ENCODE peak calls at places on chromosomes 4 and X, in nine cellular contexts. R is neural crest cell, H is foreskin keratinocyte, A is ascending aorta, P is psoas muscle, Y is B cell, Q is lung, K is Peyer's patch, L is colonic mucosa. D is an unnamed sample.

GRCh38 chrX:145178268-145178667 is 69.0 kb upstream of the SPANXN1 start:
- DNase-seq in Y (no peak), K (no peak), Q (no peak), P (no peak), L (no peak), H (no peak), R (no peak), A (no peak), D (no peak)

GRCh38 chr4:185933078-185933581 is 121.1 kb upstream of the SORBS2 start:
- DNase-seq in H (no peak), R (no peak), Y (no peak), L (no peak), P (no peak), K (no peak), Q (no peak), A (peak; percentile 71), D (peak; percentile 6)

GRCh38 chr4:7772708-7773385 is 166.8 kb downstream of the AFAP1 start:
- DNase-seq in H (no peak), P (peak; percentile 69), Y (no peak), Q (no peak), R (no peak), A (no peak), K (peak; percentile 83), L (peak; percentile 83), D (no peak)

GRCh38 chr4:7003176-7003878 is 39.8 kb upstream of the TADA2B start:
- DNase-seq in P (peak; percentile 65), Y (no peak), L (no peak), H (no peak), A (peak; percentile 19), R (no peak), K (no peak), Q (no peak), D (no peak)

GRCh38 chr4:30094866-30095265 is 625.3 kb upstream of the PCDH7 start:
- DNase-seq in Y (no peak), A (no peak), R (no peak), L (no peak), K (no peak), H (peak; percentile 60), Q (no peak), P (no peak), D (no peak)

GRCh38 chr4:69523385-69524132 is 27.9 kb upstream of the UGT2B4 start:
- DNase-seq in R (no peak), K (no peak), P (no peak), A (no peak), H (no peak), Y (no peak), L (no peak), Q (no peak), D (no peak)

GRCh38 chrX:64205441-64205734 is at the start of gene AMER1:
- DNase-seq in H (no peak), A (no peak), Y (peak; percentile 39), R (no peak), Q (no peak), K (no peak), P (no peak), L (no peak), D (no peak)

GRCh38 chr4:8532245-8532781 is 47.9 kb upstream of the GPR78 start:
- DNase-seq in A (no peak), K (no peak), Y (no peak), P (peak; percentile 14), R (no peak), Q (no peak), H (no peak), L (no peak), D (no peak)

GRCh38 chr4:83947111-83947510 is 411.2 kb downstream of the GPAT3 start:
- DNase-seq in K (no peak), R (no peak), A (no peak), Y (no peak), L (no peak), Q (no peak), P (no peak), H (no peak), D (no peak)

GRCh38 chrX:2732076-2732475 is 19.8 kb upstream of the XG start:
- DNase-seq in P (no peak), K (no peak), R (no peak), L (no peak), A (no peak), H (no peak), Q (no peak), Y (no peak), D (no peak)

GRCh38 chrX:25523574-25523973 is 507.8 kb upstream of the ARX start:
- DNase-seq in Q (no peak), K (no peak), H (no peak), L (no peak), A (no peak), Y (no peak), P (no peak), R (peak; percentile 15), D (peak; percentile 40)

GRCh38 chr4:8818063-8818881 is 53.4 kb downstream of the HMX1 start:
- DNase-seq in Q (no peak), A (peak; percentile 34), Y (no peak), L (peak; percentile 15), R (no peak), H (no peak), K (no peak), P (peak; percentile 34), D (peak; percentile 2)

GRCh38 chrX:153925739-153926593 is at the start of gene ARHGAP4:
- DNase-seq in Q (no peak), R (no peak), P (no peak), L (no peak), Y (peak; percentile 43), A (no peak), H (no peak), K (peak; percentile 53), D (no peak)

GRCh38 chrX:153922932-153923857 is 2.9 kb downstream of the ARHGAP4 start:
- DNase-seq in P (peak; percentile 91), H (no peak), A (peak; percentile 87), L (peak; percentile 64), Y (no peak), K (no peak), R (no peak), Q (peak; percentile 75), D (no peak)

GRCh38 chrX:153925387-153925738 is 701 bp downstream of the ARHGAP4 start:
- DNase-seq in Y (peak; percentile 54), P (no peak), A (no peak), Q (no peak), R (no peak), H (no peak), K (no peak), L (no peak), D (no peak)

GRCh38 chrX:153922286-153922573 is 3.8 kb downstream of the ARHGAP4 start:
- DNase-seq in H (no peak), Q (no peak), A (no peak), L (no peak), K (no peak), R (no peak), Y (no peak), P (no peak), D (no peak)

GRCh38 chrX:153924149-153924861 is 1.8 kb downstream of the ARHGAP4 start:
- DNase-seq in P (no peak), K (no peak), H (no peak), Q (no peak), L (no peak), A (no peak), R (no peak), Y (peak; percentile 72), D (no peak)
- TF ChIP-seq CTCF in P (no peak), K (peak; percentile 16), H (peak; percentile 45), Q (no peak), L (no peak), A (no peak), R (peak; percentile 37), Y (peak; percentile 40), D (no peak)

GRCh38 chrX:32483534-32484136 is 727.7 kb downstream of the DMD start:
- DNase-seq in A (no peak), K (no peak), Q (no peak), H (no peak), Y (no peak), L (no peak), P (no peak), R (no peak), D (no peak)
- TF ChIP-seq CTCF in A (no peak), K (no peak), Q (no peak), H (peak; percentile 44), Y (peak; percentile 23), L (no peak), P (no peak), R (peak; percentile 76), D (peak; percentile 20)

GRCh38 chr4:148405161-148405893 is 36.9 kb downstream of the NR3C2 start:
- DNase-seq in K (no peak), L (no peak), Y (no peak), Q (peak; percentile 67), R (no peak), A (no peak), H (no peak), P (no peak), D (no peak)
- TF ChIP-seq CTCF in K (no peak), L (no peak), Y (no peak), Q (no peak), R (no peak), A (no peak), H (no peak), P (no peak), D (no peak)

GRCh38 chr4:1512738-1513660 is 106.8 kb upstream of the NKX1-1 start:
- DNase-seq in P (peak; percentile 62), Y (no peak), H (no peak), L (peak; percentile 28), K (peak; percentile 63), Q (no peak), A (no peak), R (peak; percentile 76), D (peak; percentile 74)
- TF ChIP-seq CTCF in P (peak; percentile 55), Y (peak; percentile 52), H (peak; percentile 72), L (peak; percentile 40), K (peak; percentile 40), Q (peak; percentile 32), A (peak; percentile 19), R (peak; percentile 79), D (peak; percentile 79)

GRCh38 chrX:154321152-154321551 is 25.6 kb downstream of the TKTL1 start:
- DNase-seq in R (no peak), H (no peak), Q (no peak), K (no peak), P (no peak), Y (no peak), A (no peak), L (no peak), D (no peak)

GRCh38 chrX:154320406-154320805 is 24.8 kb downstream of the TKTL1 start:
- DNase-seq in Q (no peak), A (no peak), P (no peak), L (no peak), H (no peak), Y (no peak), K (no peak), R (no peak), D (no peak)

GRCh38 chrX:154323537-154323936 is 27.9 kb downstream of the TKTL1 start:
- DNase-seq in Y (no peak), Q (no peak), K (no peak), P (no peak), L (no peak), H (no peak), A (no peak), R (no peak), D (no peak)

GRCh38 chrX:154321624-154322023 is 26.0 kb downstream of the TKTL1 start:
- DNase-seq in P (no peak), A (no peak), Y (no peak), H (no peak), R (no peak), K (no peak), Q (no peak), L (no peak), D (no peak)

GRCh38 chrX:154322890-154323289 is 27.3 kb downstream of the TKTL1 start:
- DNase-seq in Q (no peak), H (no peak), A (no peak), Y (no peak), R (no peak), K (no peak), P (no peak), L (no peak), D (no peak)
- TF ChIP-seq CTCF in Q (no peak), H (no peak), A (no peak), Y (no peak), R (no peak), K (no peak), P (no peak), L (no peak), D (no peak)

GRCh38 chr4:48065587-48066052 is 49.0 kb downstream of the NIPAL1 start:
- DNase-seq in R (no peak), K (no peak), P (no peak), L (no peak), H (no peak), Y (no peak), A (no peak), Q (no peak), D (no peak)
- TF ChIP-seq CTCF in R (no peak), K (no peak), P (no peak), L (no peak), H (peak; percentile 3), Y (no peak), A (no peak), Q (no peak), D (no peak)